ENCODE peak calls at places on chromosomes 12 and 14, in seven cellular contexts. One of them, this sample, is unnamed.
A peak's percentile ranks its signal among the peaks of the same experiment; 100 is the strongest.

GRCh38 chr12:7339675-7340074 is 35.8 kb downstream of the ACSM4 start:
- DNase-seq in HCT116: no peak
- DNase-seq in SK-N-SH: no peak
- DNase-seq in prostate gland: no peak
- DNase-seq in endothelial cell of umbilical vein: no peak
- DNase-seq in spleen: no peak
- DNase-seq in Panc1: no peak
- DNase-seq in this sample: no peak

GRCh38 chr14:93008381-93008780 is 85.4 kb downstream of the CHGA start:
- DNase-seq in SK-N-SH: peak; percentile 82
- DNase-seq in Panc1: no peak
- DNase-seq in HCT116: no peak
- DNase-seq in prostate gland: no peak
- DNase-seq in endothelial cell of umbilical vein: peak; percentile 44
- DNase-seq in spleen: peak; percentile 84
- DNase-seq in this sample: no peak

GRCh38 chr14:96925422-96925821 is 128.2 kb downstream of the VRK1 start:
- DNase-seq in SK-N-SH: peak; percentile 68
- DNase-seq in spleen: no peak
- DNase-seq in Panc1: no peak
- DNase-seq in endothelial cell of umbilical vein: no peak
- DNase-seq in prostate gland: no peak
- DNase-seq in HCT116: no peak
- DNase-seq in this sample: no peak

GRCh38 chr12:54158581-54158980 is 30.2 kb downstream of the SMUG1 start:
- DNase-seq in spleen: no peak
- DNase-seq in prostate gland: no peak
- DNase-seq in Panc1: no peak
- DNase-seq in HCT116: no peak
- DNase-seq in SK-N-SH: no peak
- DNase-seq in endothelial cell of umbilical vein: no peak
- DNase-seq in this sample: no peak

GRCh38 chr12:121023799-121024198 is 7.5 kb upstream of the C12orf43 start:
- DNase-seq in SK-N-SH: no peak
- DNase-seq in Panc1: no peak
- DNase-seq in endothelial cell of umbilical vein: no peak
- DNase-seq in spleen: peak; percentile 42
- DNase-seq in HCT116: no peak
- DNase-seq in prostate gland: no peak
- DNase-seq in this sample: no peak

GRCh38 chr14:73755434-73756014 is 41.3 kb upstream of the PNMA1 start:
- DNase-seq in SK-N-SH: no peak
- DNase-seq in spleen: peak; percentile 82
- DNase-seq in prostate gland: peak; percentile 69
- DNase-seq in endothelial cell of umbilical vein: peak; percentile 34
- DNase-seq in HCT116: no peak
- DNase-seq in Panc1: no peak
- DNase-seq in this sample: no peak

GRCh38 chr14:89842852-89843251 is 111.7 kb downstream of the EFCAB11 start:
- DNase-seq in SK-N-SH: no peak
- DNase-seq in prostate gland: no peak
- DNase-seq in endothelial cell of umbilical vein: no peak
- DNase-seq in spleen: no peak
- DNase-seq in Panc1: no peak
- DNase-seq in HCT116: no peak
- DNase-seq in this sample: no peak

GRCh38 chr12:21666722-21667121 is 9.1 kb upstream of the LDHB start:
- DNase-seq in HCT116: no peak
- DNase-seq in SK-N-SH: no peak
- DNase-seq in Panc1: no peak
- DNase-seq in endothelial cell of umbilical vein: no peak
- DNase-seq in prostate gland: no peak
- DNase-seq in spleen: no peak
- DNase-seq in this sample: no peak

GRCh38 chr12:41277019-41277770 is 89.1 kb downstream of the PDZRN4 start:
- DNase-seq in HCT116: peak; percentile 19
- DNase-seq in SK-N-SH: peak; percentile 34
- DNase-seq in spleen: no peak
- DNase-seq in prostate gland: peak; percentile 10
- DNase-seq in endothelial cell of umbilical vein: peak; percentile 41
- DNase-seq in Panc1: peak; percentile 24
- DNase-seq in this sample: no peak

GRCh38 chr12:124921200-124922008 is 7.0 kb upstream of the UBC start:
- DNase-seq in spleen: peak; percentile 90
- DNase-seq in endothelial cell of umbilical vein: peak; percentile 72
- DNase-seq in prostate gland: peak; percentile 46
- DNase-seq in HCT116: no peak
- DNase-seq in SK-N-SH: peak; percentile 41
- DNase-seq in Panc1: no peak
- DNase-seq in this sample: no peak

GRCh38 chr14:90114554-90114953 is 52.8 kb downstream of the KCNK13 start:
- DNase-seq in prostate gland: no peak
- DNase-seq in endothelial cell of umbilical vein: no peak
- DNase-seq in SK-N-SH: peak; percentile 12
- DNase-seq in spleen: no peak
- DNase-seq in Panc1: no peak
- DNase-seq in HCT116: no peak
- DNase-seq in this sample: no peak

GRCh38 chr14:24713404-24713803 is 79.4 kb upstream of the GZMB start:
- DNase-seq in endothelial cell of umbilical vein: no peak
- DNase-seq in prostate gland: no peak
- DNase-seq in spleen: no peak
- DNase-seq in Panc1: no peak
- DNase-seq in HCT116: no peak
- DNase-seq in SK-N-SH: no peak
- DNase-seq in this sample: peak; percentile 42

GRCh38 chr12:80044694-80045046 is 54.7 kb upstream of the OTOGL start:
- DNase-seq in Panc1: no peak
- DNase-seq in endothelial cell of umbilical vein: peak; percentile 36
- DNase-seq in SK-N-SH: no peak
- DNase-seq in HCT116: peak; percentile 12
- DNase-seq in spleen: no peak
- DNase-seq in prostate gland: no peak
- DNase-seq in this sample: no peak

GRCh38 chr14:86675059-86675458 is 1145.1 kb downstream of the FLRT2 start:
- DNase-seq in spleen: no peak
- DNase-seq in Panc1: no peak
- DNase-seq in prostate gland: no peak
- DNase-seq in HCT116: no peak
- DNase-seq in endothelial cell of umbilical vein: no peak
- DNase-seq in SK-N-SH: no peak
- DNase-seq in this sample: no peak

GRCh38 chr14:29743566-29743965 is 184.1 kb downstream of the PRKD1 start:
- DNase-seq in endothelial cell of umbilical vein: no peak
- DNase-seq in Panc1: no peak
- DNase-seq in prostate gland: no peak
- DNase-seq in HCT116: no peak
- DNase-seq in spleen: no peak
- DNase-seq in SK-N-SH: no peak
- DNase-seq in this sample: no peak

GRCh38 chr12:12719496-12719895 is 2.3 kb downstream of the CDKN1B start:
- DNase-seq in SK-N-SH: no peak
- DNase-seq in HCT116: no peak
- DNase-seq in spleen: no peak
- DNase-seq in endothelial cell of umbilical vein: peak; percentile 68
- DNase-seq in prostate gland: no peak
- DNase-seq in Panc1: no peak
- DNase-seq in this sample: no peak

DNA sequence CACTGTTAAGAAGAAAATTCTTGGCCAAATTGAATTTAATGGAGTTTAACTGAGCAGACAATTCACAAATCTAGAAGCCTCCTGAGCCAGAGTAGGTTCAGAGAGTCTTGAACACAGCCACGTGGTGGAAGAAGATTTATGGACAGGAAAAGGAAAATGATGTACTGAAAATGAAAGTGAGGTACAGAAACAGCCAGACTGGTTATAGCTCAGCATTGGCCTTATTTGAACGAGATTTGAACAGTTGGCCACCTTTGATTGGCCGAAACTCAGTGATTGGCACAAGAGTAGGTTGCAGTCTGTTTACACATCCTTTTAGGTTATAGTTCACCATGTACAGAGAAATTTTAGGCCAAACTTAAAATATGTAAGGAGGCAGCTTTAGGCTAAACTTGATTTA is 9.9 kb downstream of the OAS2 start:
- DNase-seq in SK-N-SH: no peak
- DNase-seq in HCT116: no peak
- DNase-seq in endothelial cell of umbilical vein: no peak
- DNase-seq in prostate gland: no peak
- DNase-seq in Panc1: no peak
- DNase-seq in spleen: no peak
- DNase-seq in this sample: no peak
- TF ChIP-seq CTCF in SK-N-SH: no peak
- TF ChIP-seq CTCF in HCT116: no peak
- TF ChIP-seq CTCF in endothelial cell of umbilical vein: no peak
- TF ChIP-seq CTCF in prostate gland: no peak
- TF ChIP-seq CTCF in Panc1: no peak
- TF ChIP-seq CTCF in spleen: no peak
- TF ChIP-seq CTCF in this sample: no peak

GRCh38 chr12:95215925-95216324 is 1.3 kb downstream of the FGD6 start:
- DNase-seq in endothelial cell of umbilical vein: peak; percentile 78
- DNase-seq in Panc1: no peak
- DNase-seq in prostate gland: no peak
- DNase-seq in HCT116: no peak
- DNase-seq in SK-N-SH: no peak
- DNase-seq in spleen: no peak
- DNase-seq in this sample: no peak

GRCh38 chr12:95218852-95219171 is 1.2 kb downstream of the VEZT start:
- DNase-seq in HCT116: no peak
- DNase-seq in endothelial cell of umbilical vein: no peak
- DNase-seq in Panc1: no peak
- DNase-seq in spleen: peak; percentile 38
- DNase-seq in prostate gland: no peak
- DNase-seq in SK-N-SH: no peak
- DNase-seq in this sample: no peak

GRCh38 chr12:95217377-95218163 is at the start of the genes FGD6 and VEZT:
- DNase-seq in SK-N-SH: peak; percentile 94
- DNase-seq in HCT116: peak; percentile 98
- DNase-seq in Panc1: peak; percentile 96
- DNase-seq in endothelial cell of umbilical vein: peak; percentile 100
- DNase-seq in prostate gland: peak; percentile 99
- DNase-seq in spleen: peak; percentile 100
- DNase-seq in this sample: peak; percentile 100

GRCh38 chr12:95218164-95218851 is 701 bp downstream of the VEZT start:
- DNase-seq in endothelial cell of umbilical vein: peak; percentile 81
- DNase-seq in prostate gland: no peak
- DNase-seq in spleen: no peak
- DNase-seq in HCT116: no peak
- DNase-seq in Panc1: no peak
- DNase-seq in SK-N-SH: no peak
- DNase-seq in this sample: no peak

DNA sequence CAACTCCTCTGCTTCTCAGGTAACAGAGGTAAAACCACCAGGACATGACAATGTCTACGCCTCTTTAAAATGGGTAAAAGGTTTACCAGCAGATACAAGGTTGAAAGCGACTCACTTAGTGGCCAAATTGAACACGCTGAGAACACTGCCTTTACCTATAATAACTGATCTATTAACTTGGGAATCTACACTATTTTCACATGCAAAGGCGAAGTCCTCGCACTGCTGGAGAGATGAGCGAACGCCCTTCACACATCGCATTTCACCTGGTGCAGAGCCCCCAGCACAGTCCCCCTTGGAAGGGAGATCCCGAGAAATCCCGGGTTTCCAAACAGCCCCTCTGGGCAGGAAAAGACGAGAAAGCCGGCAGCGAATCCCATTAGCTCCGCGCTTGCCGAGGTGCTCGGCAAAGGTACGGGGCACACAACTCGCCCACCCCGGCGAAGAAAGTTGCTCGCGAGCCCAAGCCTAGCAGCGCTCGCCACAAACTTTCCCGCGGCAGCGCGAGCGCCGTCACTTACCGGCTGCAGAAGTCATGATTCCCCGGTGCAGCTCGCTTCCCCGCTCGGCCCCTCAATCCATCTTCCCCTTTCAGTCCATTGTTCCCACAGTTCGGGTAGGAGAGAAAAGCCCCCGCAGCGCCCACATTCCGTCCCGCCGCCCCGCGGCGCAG is 427 bp downstream of the FGD6 start:
- DNase-seq in endothelial cell of umbilical vein: peak; percentile 61
- DNase-seq in prostate gland: no peak
- DNase-seq in spleen: no peak
- DNase-seq in HCT116: no peak
- DNase-seq in SK-N-SH: peak; percentile 50
- DNase-seq in Panc1: no peak
- DNase-seq in this sample: peak; percentile 92
- TF ChIP-seq POLR2AphosphoS5 in endothelial cell of umbilical vein: no peak
- TF ChIP-seq POLR2AphosphoS5 in prostate gland: no peak
- TF ChIP-seq POLR2AphosphoS5 in spleen: no peak
- TF ChIP-seq POLR2AphosphoS5 in HCT116: no peak
- TF ChIP-seq POLR2AphosphoS5 in SK-N-SH: no peak
- TF ChIP-seq POLR2AphosphoS5 in Panc1: no peak
- TF ChIP-seq POLR2AphosphoS5 in this sample: no peak

DNA sequence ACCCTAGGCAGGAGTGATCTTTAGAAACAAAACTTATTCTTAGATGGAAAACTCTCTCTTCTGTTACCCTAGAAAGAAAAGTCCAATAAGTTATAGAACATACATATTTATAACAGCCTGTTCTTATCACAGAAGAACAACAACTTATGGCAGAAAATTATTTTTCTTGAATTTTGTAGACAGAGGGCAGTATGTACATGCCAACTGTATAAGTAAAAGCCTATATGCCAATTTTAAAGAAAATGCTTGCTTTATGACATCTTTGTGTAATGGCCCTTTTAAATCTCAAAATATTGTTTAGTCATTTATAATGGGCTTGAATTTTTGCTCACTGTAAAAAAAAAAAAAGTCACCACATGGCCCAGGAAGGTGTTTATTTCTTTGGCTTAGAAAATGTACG is 38.2 kb upstream of the GRIP1 start:
- DNase-seq in SK-N-SH: no peak
- DNase-seq in HCT116: no peak
- DNase-seq in endothelial cell of umbilical vein: no peak
- DNase-seq in Panc1: no peak
- DNase-seq in spleen: no peak
- DNase-seq in prostate gland: no peak
- DNase-seq in this sample: no peak
- TF ChIP-seq CTCF in SK-N-SH: no peak
- TF ChIP-seq CTCF in HCT116: no peak
- TF ChIP-seq CTCF in endothelial cell of umbilical vein: no peak
- TF ChIP-seq CTCF in Panc1: no peak
- TF ChIP-seq CTCF in spleen: no peak
- TF ChIP-seq CTCF in prostate gland: no peak
- TF ChIP-seq CTCF in this sample: no peak

DNA sequence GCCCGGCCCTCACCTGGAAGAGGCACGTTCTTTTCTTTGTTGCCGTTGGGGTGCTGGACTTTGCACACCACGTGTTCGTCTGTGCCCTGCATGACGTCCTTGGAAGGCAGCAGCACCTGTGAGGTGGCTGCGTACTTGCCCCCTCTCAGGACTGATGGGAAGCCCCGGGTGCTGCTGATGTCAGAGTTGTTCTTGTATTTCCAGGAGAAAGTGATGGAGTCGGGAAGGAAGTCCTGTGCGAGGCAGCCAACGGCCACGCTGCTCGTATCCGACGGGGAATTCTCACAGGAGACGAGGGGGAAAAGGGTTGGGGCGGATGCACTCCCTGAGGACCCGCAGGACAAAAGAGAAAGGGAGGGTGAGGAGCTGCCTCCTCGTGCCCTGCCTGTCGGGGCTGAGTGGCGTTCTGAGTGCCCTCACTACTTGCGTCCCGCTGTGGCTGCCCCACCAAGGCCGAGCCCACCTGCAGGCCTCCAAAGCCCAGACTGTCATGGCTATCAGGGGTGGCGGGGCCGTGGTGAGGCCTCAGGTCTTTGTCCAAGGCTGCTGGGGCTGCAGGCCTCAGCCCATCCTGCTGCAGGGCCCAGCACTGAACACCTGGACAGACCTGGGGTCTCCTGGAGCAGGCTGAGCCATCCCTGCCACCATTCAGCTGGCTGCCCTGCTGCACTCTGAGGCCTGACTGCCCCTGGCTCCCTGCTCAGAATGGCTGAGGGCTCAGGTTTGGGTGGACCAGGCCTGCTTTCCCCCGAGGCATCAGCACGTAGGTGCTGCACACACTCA is 329.7 kb downstream of the TMEM121 start:
- DNase-seq in Panc1: no peak
- DNase-seq in endothelial cell of umbilical vein: no peak
- DNase-seq in HCT116: no peak
- DNase-seq in prostate gland: no peak
- DNase-seq in spleen: peak; percentile 80
- DNase-seq in SK-N-SH: no peak
- DNase-seq in this sample: no peak
- TF ChIP-seq POLR2AphosphoS5 in Panc1: no peak
- TF ChIP-seq POLR2AphosphoS5 in endothelial cell of umbilical vein: no peak
- TF ChIP-seq POLR2AphosphoS5 in HCT116: no peak
- TF ChIP-seq POLR2AphosphoS5 in prostate gland: no peak
- TF ChIP-seq POLR2AphosphoS5 in spleen: peak; percentile 55
- TF ChIP-seq POLR2AphosphoS5 in SK-N-SH: no peak
- TF ChIP-seq POLR2AphosphoS5 in this sample: no peak